ENCODE peak calls at places on chromosomes 1 and 21, in four cellular contexts. K is K562, X is HEK293T, I is GM12878. U is an unnamed sample.

GRCh38 chr1:223076382-223076781 is 66.7 kb downstream of the TLR5 start:
- DNase-seq in K (no peak), X (no peak), I (no peak), U (no peak)

GRCh38 chr1:214420341-214420740 is 131.1 kb downstream of the PTPN14 start:
- DNase-seq in K (no peak), X (no peak), I (no peak), U (no peak)

GRCh38 chr1:21651214-21652042 is 17.7 kb downstream of the RAP1GAP start:
- DNase-seq in K (peak; percentile 92), X (peak; percentile 71), I (no peak), U (no peak)

GRCh38 chr1:223765036-223765718 is 52.8 kb downstream of the CAPN2 start:
- DNase-seq in K (peak; percentile 58), X (no peak), I (no peak), U (peak; percentile 93)

GRCh38 chr1:32151319-32151787 is 28.1 kb upstream of the TXLNA start:
- DNase-seq in K (no peak), X (peak; percentile 43), I (no peak), U (no peak)

GRCh38 chr1:27216466-27216865 is 18.0 kb upstream of the WDTC1 start:
- DNase-seq in K (no peak), X (no peak), I (no peak), U (no peak)

GRCh38 chr1:24126023-24126671 is 14.2 kb upstream of the MYOM3 start:
- DNase-seq in K (peak; percentile 20), X (no peak), I (no peak), U (no peak)

GRCh38 chr1:16014509-16015482 is 3.0 kb downstream of the HSPB7 start:
- DNase-seq in K (peak; percentile 89), X (no peak), I (no peak), U (no peak)

GRCh38 chr1:5670590-5671350 is 321.5 kb downstream of the NPHP4 start:
- DNase-seq in K (no peak), X (no peak), I (no peak), U (no peak)

GRCh38 chr1:51297401-51298321 is 32.7 kb downstream of the TTC39A start:
- DNase-seq in K (no peak), X (no peak), I (no peak), U (no peak)

GRCh38 chr21:14737922-14738321 is 191.8 kb upstream of the SAMSN1 start:
- DNase-seq in K (peak; percentile 88), X (peak; percentile 33), I (no peak), U (peak; percentile 70)

GRCh38 chr21:20040768-20041167 is 957.4 kb upstream of the NCAM2 start:
- DNase-seq in K (peak; percentile 15), X (no peak), I (no peak), U (no peak)

DNA sequence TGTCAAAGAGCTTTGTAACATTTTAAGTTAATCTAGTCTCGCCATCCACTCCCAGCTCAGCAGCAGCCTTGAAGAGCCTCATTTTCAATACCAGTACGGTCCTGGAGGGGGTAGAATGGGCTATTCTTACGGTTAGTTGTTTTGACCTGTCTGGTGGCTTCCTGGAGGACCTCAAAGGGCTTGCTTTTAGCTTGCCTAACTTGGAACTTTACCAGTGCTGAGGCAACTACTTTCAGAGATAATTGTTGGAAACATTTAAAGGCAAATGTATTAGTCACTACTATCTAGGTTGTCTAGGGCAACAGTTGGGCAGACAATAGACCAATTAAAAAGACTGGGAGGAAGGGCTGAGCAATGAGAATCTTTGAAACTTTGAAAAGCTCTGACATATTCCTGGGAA is 56.0 kb downstream of the TTLL7 start:
- DNase-seq in K (no peak), X (no peak), I (no peak), U (no peak)
- TF ChIP-seq TARDBP in K (no peak), X (no peak), I (no peak), U (no peak)

GRCh38 chr1:184386271-184387068 is at the start of gene C1orf21:
- DNase-seq in K (peak; percentile 86), X (peak; percentile 91), I (no peak), U (no peak)
- TF ChIP-seq TARDBP in K (no peak), X (no peak), I (no peak), U (no peak)

DNA sequence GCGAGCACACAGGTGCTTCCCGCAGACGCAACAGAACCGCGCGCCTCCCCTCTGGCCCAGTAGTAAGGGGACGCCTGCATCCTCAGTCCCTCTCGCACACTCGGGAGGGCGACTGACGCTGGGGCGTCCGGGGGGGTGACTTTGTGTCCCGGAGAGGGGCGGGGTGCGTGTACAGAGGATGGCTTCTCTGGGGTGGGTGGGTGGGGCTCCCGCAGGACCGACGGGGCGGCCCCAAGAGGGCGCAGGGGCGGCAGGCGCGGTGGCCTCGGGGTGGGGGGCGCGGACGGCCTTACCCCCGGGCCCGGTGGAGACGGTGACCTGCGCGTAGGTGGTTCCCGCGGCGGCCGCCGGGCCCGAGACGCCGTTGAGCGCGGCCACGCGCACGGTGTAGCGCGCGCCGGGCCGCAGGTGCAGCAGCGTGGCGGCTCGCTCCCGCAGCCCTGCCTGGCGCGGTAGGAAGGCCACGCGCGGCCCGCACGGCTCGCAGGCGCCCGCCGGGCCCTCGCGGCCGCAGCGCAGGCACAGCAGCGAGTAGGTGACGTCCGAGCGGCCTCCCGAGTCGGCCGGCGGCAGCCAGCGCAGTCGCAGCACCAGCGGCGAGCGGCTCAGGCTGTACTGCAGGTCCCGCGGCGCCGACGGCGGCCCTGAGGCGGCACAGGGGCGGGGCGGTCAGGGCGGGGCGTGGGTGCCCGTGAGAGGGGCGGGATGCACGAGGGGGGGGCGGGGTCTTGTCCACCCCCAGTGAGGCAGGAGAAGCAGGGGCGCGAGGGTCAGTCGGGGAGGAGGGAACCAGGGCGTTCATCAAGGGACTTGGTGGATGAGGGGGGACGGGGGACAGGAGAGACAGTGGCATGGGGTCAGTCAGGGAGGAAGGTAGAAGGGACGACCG is 12.1 kb downstream of the EPHA10 start:
- DNase-seq in K (peak; percentile 36), X (peak; percentile 78), I (no peak), U (no peak)
- TF ChIP-seq TARDBP in K (no peak), X (no peak), I (no peak), U (no peak)

GRCh38 chr1:14912831-14913230 is 240.7 kb upstream of the TMEM51 start:
- DNase-seq in K (no peak), X (no peak), I (no peak), U (no peak)

GRCh38 chr1:14910947-14911721 is 242.4 kb upstream of the TMEM51 start:
- DNase-seq in K (no peak), X (no peak), I (no peak), U (no peak)

GRCh38 chr1:14915356-14916054 is 238.0 kb upstream of the TMEM51 start:
- DNase-seq in K (peak; percentile 77), X (peak; percentile 73), I (no peak), U (peak; percentile 39)

GRCh38 chr1:14914351-14914988 is 239.1 kb upstream of the TMEM51 start:
- DNase-seq in K (no peak), X (no peak), I (no peak), U (no peak)

DNA sequence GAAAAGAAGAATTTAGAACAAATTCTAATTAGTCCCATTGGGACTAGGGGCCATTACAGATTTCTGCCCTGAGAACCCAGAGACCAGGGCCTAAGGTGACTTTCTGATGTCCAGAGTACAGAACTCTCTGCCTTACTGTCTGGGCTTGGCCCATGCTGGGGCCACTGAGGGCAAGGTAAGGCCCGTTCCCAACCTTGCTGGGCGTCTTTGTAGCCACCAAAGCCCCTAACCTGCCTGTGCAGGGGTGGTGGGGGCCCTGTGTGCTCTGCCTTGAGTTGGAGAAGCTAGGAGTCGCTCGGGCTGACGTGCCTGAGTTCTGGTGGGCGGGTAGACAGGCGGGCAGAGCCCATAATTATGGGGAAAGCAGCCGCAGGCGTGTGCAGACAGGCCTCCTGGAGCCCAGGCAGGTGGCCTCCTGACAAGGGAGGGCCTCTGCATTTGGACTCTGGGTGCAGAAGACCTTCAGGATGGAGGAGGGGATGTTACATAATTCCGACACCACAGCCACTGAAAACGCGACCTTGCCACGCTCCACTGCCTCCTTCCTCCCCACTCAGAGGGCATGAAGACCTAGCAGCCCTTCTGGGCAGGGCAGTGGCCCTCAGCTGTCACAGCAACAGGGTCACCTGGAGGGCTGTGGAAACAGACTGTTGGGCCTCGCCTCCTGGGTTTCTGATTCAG is 239.9 kb upstream of the TMEM51 start:
- DNase-seq in K (no peak), X (no peak), I (peak; percentile 65), U (no peak)
- TF ChIP-seq TARDBP in K (no peak), X (no peak), I (no peak), U (no peak)

GRCh38 chr1:39490596-39491145 is 765 bp upstream of the BMP8A start:
- DNase-seq in K (peak; percentile 16), X (no peak), I (no peak), U (no peak)

GRCh38 chr1:39489567-39490239 is 1.7 kb upstream of the BMP8A start:
- DNase-seq in K (no peak), X (no peak), I (no peak), U (no peak)

GRCh38 chr1:39488012-39488545 is 3.4 kb upstream of the BMP8A start:
- DNase-seq in K (no peak), X (no peak), I (no peak), U (no peak)

GRCh38 chr1:39491146-39491921 is at the start of gene BMP8A:
- DNase-seq in K (peak; percentile 86), X (peak; percentile 88), I (no peak), U (peak; percentile 32)

GRCh38 chr1:39488801-39489566 is 2.5 kb upstream of the BMP8A start:
- DNase-seq in K (no peak), X (no peak), I (no peak), U (no peak)
- TF ChIP-seq TARDBP in K (no peak), X (no peak), I (no peak), U (no peak)

GRCh38 chr1:236282719-236283118 is 961 bp upstream of the ERO1B start:
- DNase-seq in K (no peak), X (no peak), I (no peak), U (no peak)

GRCh38 chr1:236280438-236281285 is 1.1 kb downstream of the ERO1B start:
- DNase-seq in K (peak; percentile 18), X (peak; percentile 39), I (no peak), U (no peak)

GRCh38 chr1:236281286-236282158 is at the start of gene ERO1B:
- DNase-seq in K (peak; percentile 100), X (peak; percentile 99), I (peak; percentile 73), U (peak; percentile 89)

GRCh38 chr1:236284291-236284711 is 2.5 kb upstream of the ERO1B start:
- DNase-seq in K (no peak), X (no peak), I (peak; percentile 92), U (no peak)

DNA sequence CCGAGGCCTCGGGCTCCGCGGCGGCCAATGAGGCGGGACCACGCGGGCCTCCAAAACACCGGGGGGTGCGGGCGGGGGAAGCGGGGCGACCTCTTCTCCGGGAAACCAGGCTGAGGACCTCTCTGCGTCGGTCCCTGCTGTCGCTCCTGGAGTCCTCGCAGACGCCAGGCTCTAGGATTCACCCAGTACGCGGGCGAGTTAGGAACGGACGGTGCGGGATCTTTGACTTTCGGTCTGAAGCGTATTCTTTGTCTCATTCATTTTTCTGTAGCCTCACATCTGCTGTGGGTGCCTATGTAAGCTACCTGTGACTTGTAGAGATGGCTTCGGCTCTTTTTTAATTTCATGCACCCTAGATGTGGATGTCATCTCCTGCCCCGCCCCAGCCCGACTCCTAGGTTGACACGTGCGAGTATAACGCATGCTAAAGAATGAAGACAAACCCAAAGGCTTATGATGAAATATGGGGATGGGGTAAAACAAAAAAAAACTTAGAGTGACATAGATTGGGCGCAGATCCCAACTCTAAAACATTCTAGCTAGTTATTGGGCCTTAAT is 480 bp upstream of the ERO1B start:
- DNase-seq in K (no peak), X (no peak), I (no peak), U (no peak)
- TF ChIP-seq TARDBP in K (no peak), X (no peak), I (no peak), U (no peak)

GRCh38 chr1:236774926-236775325 is 20.2 kb upstream of the MTR start:
- DNase-seq in K (peak; percentile 49), X (peak; percentile 60), I (no peak), U (peak; percentile 24)
- TF ChIP-seq TARDBP in K (no peak), X (no peak), I (no peak), U (no peak)

U was measured in HepG2.